ENCODE peak calls at places on chromosome 20, in four cellular contexts. C is iris pigment epithelial cell; D is activated T-helper 1 cell treated with anti-CD3 and anti-CD28 coated beads, Interleukin-2, amount 50 U/mL, for 16 hours; Z is activated naive CD4-positive, alpha-beta T cell treated with anti-CD3 and anti-CD28 coated beads, Interleukin-2, amount 10 ng/mL, durations not matched to agents 7 days and 5 days. V is an unnamed sample.

GRCh38 chr20:13262701-13263335 is 41.7 kb downstream of the ISM1 start:
- DNase-seq in C (no peak), D (no peak), Z (no peak), V (no peak)

GRCh38 chr20:39849664-39850063 is 839.4 kb downstream of the MAFB start:
- DNase-seq in C (peak; percentile 51), D (no peak), Z (no peak), V (peak; percentile 55)

GRCh38 chr20:1427457-1428054 is 34.7 kb upstream of the FKBP1A start:
- DNase-seq in C (peak; percentile 57), D (no peak), Z (no peak), V (no peak)

GRCh38 chr20:50359607-50360217 is 150.5 kb upstream of the PTPN1 start:
- DNase-seq in C (no peak), D (no peak), Z (no peak), V (no peak)

GRCh38 chr20:41649489-41649888 is 31.3 kb upstream of the CHD6 start:
- DNase-seq in C (no peak), D (no peak), Z (no peak), V (no peak)

GRCh38 chr20:19823971-19824370 is 65.9 kb downstream of the RIN2 start:
- DNase-seq in C (no peak), D (no peak), Z (no peak), V (no peak)

GRCh38 chr20:32079655-32080109 is 27.6 kb downstream of the HCK start:
- DNase-seq in C (no peak), D (no peak), Z (no peak), V (no peak)

GRCh38 chr20:4091332-4092135 is 76.2 kb upstream of the RNF24 start:
- DNase-seq in C (peak; percentile 67), D (no peak), Z (peak; percentile 61), V (peak; percentile 81)

GRCh38 chr20:9344080-9344920 is 170.1 kb upstream of the LAMP5 start:
- DNase-seq in C (peak; percentile 77), D (no peak), Z (no peak), V (no peak)

GRCh38 chr20:25073544-25073943 is 8.4 kb downstream of the VSX1 start:
- DNase-seq in C (no peak), D (no peak), Z (no peak), V (no peak)

GRCh38 chr20:35316086-35316485 is 23.9 kb upstream of the FAM83C start:
- DNase-seq in C (no peak), D (no peak), Z (no peak), V (no peak)

GRCh38 chr20:52984451-52984810 is 12.3 kb downstream of the TSHZ2 start:
- DNase-seq in C (no peak), D (no peak), Z (no peak), V (no peak)

GRCh38 chr20:41316009-41316408 is 1.5 kb downstream of the ZHX3 start:
- DNase-seq in C (no peak), D (no peak), Z (no peak), V (no peak)

GRCh38 chr20:34211591-34211990 is 29.6 kb upstream of the ASIP start:
- DNase-seq in C (no peak), D (no peak), Z (no peak), V (no peak)

GRCh38 chr20:41063442-41063841 is 34.8 kb downstream of the TOP1 start:
- DNase-seq in C (no peak), D (no peak), Z (no peak), V (no peak)

GRCh38 chr20:18567739-18568091 is 483 bp downstream of the SMIM26 start:
- DNase-seq in C (no peak), D (no peak), Z (no peak), V (no peak)

GRCh38 chr20:31593221-31594001 is 11.7 kb upstream of the ID1 start:
- DNase-seq in C (peak; percentile 82), D (no peak), Z (peak; percentile 31), V (peak; percentile 94)

GRCh38 chr20:41173161-41173721 is 35.9 kb downstream of the PLCG1 start:
- DNase-seq in C (peak; percentile 59), D (peak; percentile 52), Z (peak; percentile 73), V (peak; percentile 78)

GRCh38 chr20:34075647-34076046 is 36.4 kb downstream of the EIF2S2 start:
- DNase-seq in C (no peak), D (no peak), Z (no peak), V (no peak)

GRCh38 chr20:57785061-57785460 is 75.2 kb upstream of the PMEPA1 start:
- DNase-seq in C (no peak), D (no peak), Z (no peak), V (no peak)

GRCh38 chr20:2145376-2145775 is 43.7 kb downstream of the STK35 start:
- DNase-seq in C (no peak), D (no peak), Z (no peak), V (no peak)

GRCh38 chr20:53216478-53216855 is 244.3 kb downstream of the TSHZ2 start:
- DNase-seq in C (no peak), D (no peak), Z (no peak), V (no peak)

GRCh38 chr20:36548006-36548315 is 6.6 kb downstream of the MYL9 start:
- DNase-seq in C (no peak), D (no peak), Z (no peak), V (no peak)